ENCODE peak calls at places on chromosomes 11 and 22, in nine cellular contexts. M is ovary; D is ascending aorta; O is tibial artery; C is CD8-positive, alpha-beta T cell; L is testis; T is pancreas; U is astrocyte; J is stomach. I is an unnamed sample.

GRCh38 chr11:20112291-20113146 is 47.8 kb downstream of the DBX1 start:
- DNase-seq in M (peak), D (peak), O (peak), C (no peak), L (peak), T (peak), U (peak), J (peak), I (no peak)

GRCh38 chr22:49789289-49790141 is 38.2 kb downstream of the BRD1 start:
- DNase-seq in M (peak), D (no peak), O (no peak), C (peak), L (no peak), T (no peak), U (no peak), J (no peak), I (no peak)

GRCh38 chr11:113203332-113203731 is 111.1 kb upstream of the TTC12 start:
- DNase-seq in M (no peak), D (no peak), O (no peak), C (no peak), L (no peak), T (no peak), U (no peak), J (no peak), I (no peak)

GRCh38 chr11:134644489-134645456 is 232.7 kb upstream of the B3GAT1 start:
- DNase-seq in M (no peak), D (peak), O (peak), C (no peak), L (no peak), T (no peak), U (no peak), J (peak), I (peak)

GRCh38 chr22:35312198-35313059 is 12.7 kb downstream of the TOM1 start:
- DNase-seq in M (no peak), D (peak), O (peak), C (no peak), L (no peak), T (peak), U (peak), J (no peak), I (no peak)

GRCh38 chr11:128856241-128856640 is 10.9 kb downstream of the KCNJ1 start:
- DNase-seq in M (no peak), D (no peak), O (no peak), C (no peak), L (no peak), T (no peak), U (no peak), J (no peak), I (no peak)

GRCh38 chr11:106172389-106172991 is 95.0 kb downstream of the AASDHPPT start:
- DNase-seq in M (no peak), D (no peak), O (no peak), C (no peak), L (no peak), T (no peak), U (no peak), J (no peak), I (no peak)

GRCh38 chr11:67267188-67268035 is 1.1 kb downstream of the GRK2 start:
- DNase-seq in M (peak), D (peak), O (peak), C (peak), L (no peak), T (peak), U (no peak), J (peak), I (no peak)

GRCh38 chr11:106379265-106379664 is 301.8 kb downstream of the AASDHPPT start:
- DNase-seq in M (no peak), D (no peak), O (no peak), C (no peak), L (no peak), T (no peak), U (no peak), J (no peak), I (no peak)

GRCh38 chr11:75633409-75634011 is 35.3 kb downstream of the MAP6 start:
- DNase-seq in M (no peak), D (no peak), O (no peak), C (no peak), L (no peak), T (no peak), U (no peak), J (no peak), I (no peak)

GRCh38 chr11:67282155-67282875 is 6.8 kb upstream of the ANKRD13D start:
- DNase-seq in M (peak), D (no peak), O (peak), C (no peak), L (no peak), T (no peak), U (no peak), J (no peak), I (no peak)

GRCh38 chr11:133908827-133909226 is 47.9 kb downstream of the IGSF9B start:
- DNase-seq in M (no peak), D (no peak), O (no peak), C (no peak), L (no peak), T (no peak), U (no peak), J (no peak), I (no peak)

DNA sequence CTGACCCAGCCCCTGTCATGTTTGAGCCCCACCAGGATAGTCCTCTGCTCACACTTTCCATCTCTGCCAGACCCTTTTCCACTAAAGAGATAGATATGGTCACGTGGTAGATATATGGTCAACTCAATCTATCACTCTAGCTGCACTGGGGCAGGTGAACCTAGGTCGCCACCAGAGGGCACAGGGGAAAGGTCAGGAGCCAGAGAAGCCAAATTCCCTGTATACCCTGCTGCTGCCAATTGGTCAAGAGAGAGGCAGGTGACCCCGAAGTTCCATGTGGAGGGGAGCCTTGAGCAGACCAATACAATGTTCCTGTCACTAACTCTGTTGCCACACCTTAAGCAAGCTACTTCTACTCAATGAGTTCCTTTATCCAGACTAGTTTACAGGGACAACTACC is 101.1 kb upstream of the GALNT18 start:
- DNase-seq in M (no peak), D (no peak), O (no peak), C (no peak), L (no peak), T (no peak), U (no peak), J (no peak), I (no peak)
- TF ChIP-seq CTCF in M (no peak), D (no peak), O (no peak), C (no peak), L (no peak), T (no peak), U (no peak), J (no peak), I (no peak)

GRCh38 chr11:122785156-122785605 is 53.1 kb upstream of the CRTAM start:
- DNase-seq in M (no peak), D (no peak), O (no peak), C (no peak), L (peak), T (no peak), U (no peak), J (no peak), I (no peak)
- TF ChIP-seq CTCF in M (no peak), D (no peak), O (no peak), C (no peak), L (no peak), T (no peak), U (no peak), J (no peak), I (no peak)

DNA sequence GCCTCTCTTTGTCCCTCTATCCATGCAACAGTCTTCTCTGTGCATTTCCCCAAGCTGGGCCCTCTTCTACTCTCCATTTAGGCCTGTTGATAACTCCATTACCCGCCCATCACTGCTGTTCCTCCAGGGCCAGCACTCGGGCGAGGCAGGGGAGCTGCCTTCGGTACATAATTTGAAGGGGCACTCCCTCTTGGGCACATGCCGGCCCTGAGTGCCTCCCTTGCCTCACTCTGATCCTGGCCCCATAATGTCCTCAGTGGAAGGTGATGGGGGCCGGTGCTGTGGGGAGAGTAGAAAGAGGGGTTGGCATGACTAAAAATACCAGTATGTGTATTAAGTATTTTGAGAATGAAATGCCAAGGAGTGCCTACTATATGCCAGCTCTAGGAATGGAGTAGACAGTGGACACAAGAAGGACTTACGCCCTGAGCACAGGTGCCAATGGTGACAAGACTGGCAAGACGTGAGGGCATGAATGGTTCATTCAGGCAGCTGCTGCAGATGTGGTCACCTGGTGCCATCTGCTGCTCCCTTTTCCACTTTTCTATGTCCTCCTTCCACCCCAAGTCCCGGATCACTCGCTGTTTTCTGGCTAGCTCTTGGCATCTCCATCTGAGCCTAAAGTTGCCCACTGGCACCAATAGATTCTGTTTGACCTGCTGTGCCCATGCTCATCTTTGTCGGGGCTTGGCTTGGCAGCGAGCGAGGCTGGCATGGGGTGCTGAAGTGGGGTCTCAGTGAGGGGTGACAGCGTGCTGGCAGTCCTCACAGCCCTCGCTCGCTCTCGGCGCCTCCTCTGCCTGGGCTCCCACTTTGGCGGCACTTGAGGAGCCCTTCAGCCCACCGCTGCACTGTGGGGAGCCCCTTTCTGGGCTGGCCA is 22.6 kb downstream of the TMEM218 start:
- DNase-seq in M (no peak), D (no peak), O (no peak), C (no peak), L (no peak), T (no peak), U (no peak), J (no peak), I (peak)
- TF ChIP-seq CTCF in M (no peak), D (no peak), O (no peak), C (no peak), L (no peak), T (no peak), U (no peak), J (no peak), I (no peak)

DNA sequence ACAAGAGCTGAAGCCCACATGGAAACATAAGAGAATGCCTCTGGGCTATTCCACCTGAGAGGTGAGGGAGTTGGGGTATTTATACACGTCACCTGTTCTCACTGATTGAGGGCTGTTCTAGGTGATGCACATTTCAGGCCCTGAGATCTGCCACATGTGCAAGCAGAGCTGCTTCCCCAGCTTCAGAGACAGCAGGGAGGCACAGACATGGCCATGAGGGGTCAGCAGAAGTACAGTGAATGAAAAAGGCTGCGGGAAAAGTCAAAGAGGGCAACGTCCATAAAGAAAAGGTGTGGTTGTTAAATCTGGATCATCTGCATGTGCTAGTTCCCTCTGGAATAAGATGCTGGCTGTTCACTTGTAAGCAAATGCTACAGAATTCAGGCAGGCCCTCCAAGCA is 75.4 kb downstream of the GAB4 start:
- DNase-seq in M (no peak), D (no peak), O (no peak), C (no peak), L (no peak), T (no peak), U (no peak), J (no peak), I (no peak)
- TF ChIP-seq CTCF in M (no peak), D (no peak), O (no peak), C (no peak), L (no peak), T (no peak), U (no peak), J (no peak), I (no peak)

GRCh38 chr11:72570893-72571741 is 103.1 kb downstream of the PDE2A start:
- DNase-seq in M (no peak), D (no peak), O (peak), C (no peak), L (no peak), T (no peak), U (no peak), J (peak), I (no peak)
- TF ChIP-seq CTCF in M (no peak), D (no peak), O (no peak), C (no peak), L (no peak), T (no peak), U (no peak), J (no peak), I (no peak)

GRCh38 chr11:127017482-127017881 is 16.9 kb upstream of the KIRREL3 start:
- DNase-seq in M (no peak), D (no peak), O (no peak), C (no peak), L (no peak), T (no peak), U (peak), J (no peak), I (no peak)
- TF ChIP-seq CTCF in M (no peak), D (no peak), O (no peak), C (no peak), L (no peak), T (no peak), U (peak), J (no peak), I (peak)

DNA sequence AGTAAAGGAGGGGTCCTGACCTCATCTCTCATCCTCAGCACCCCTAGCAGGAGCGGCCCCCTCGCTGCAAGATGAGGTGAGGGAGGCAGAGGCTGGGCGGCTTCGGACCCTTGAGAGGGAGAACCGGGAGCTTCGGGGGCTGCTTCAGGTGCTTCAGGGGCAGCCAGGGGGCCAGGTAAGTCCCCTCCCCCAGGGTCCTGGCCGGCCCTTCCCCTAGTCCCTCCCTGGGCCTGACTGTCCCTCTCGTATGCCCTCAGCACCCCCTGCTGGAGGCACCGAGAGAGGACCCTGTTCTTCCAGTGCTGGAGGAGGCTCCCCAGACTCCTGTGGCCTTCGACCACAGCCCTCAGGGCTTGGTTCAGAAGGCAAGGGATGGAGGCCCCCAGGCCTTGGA is 3.7 kb downstream of the CCDC88B start:
- DNase-seq in M (no peak), D (no peak), O (no peak), C (no peak), L (no peak), T (no peak), U (no peak), J (peak), I (no peak)
- TF ChIP-seq CTCF in M (no peak), D (no peak), O (no peak), C (no peak), L (no peak), T (no peak), U (no peak), J (no peak), I (peak)

GRCh38 chr11:118263694-118264567 is at the start of gene MPZL2:
- DNase-seq in M (no peak), D (no peak), O (no peak), C (no peak), L (peak), T (peak), U (no peak), J (peak), I (no peak)
- TF ChIP-seq CTCF in M (no peak), D (no peak), O (no peak), C (no peak), L (no peak), T (no peak), U (no peak), J (no peak), I (no peak)

GRCh38 chr11:84543367-84544159 is 1083.6 kb downstream of the DLG2 start:
- DNase-seq in M (no peak), D (no peak), O (no peak), C (no peak), L (no peak), T (no peak), U (no peak), J (no peak), I (no peak)
- TF ChIP-seq CTCF in M (no peak), D (no peak), O (no peak), C (no peak), L (no peak), T (no peak), U (no peak), J (no peak), I (no peak)

DNA sequence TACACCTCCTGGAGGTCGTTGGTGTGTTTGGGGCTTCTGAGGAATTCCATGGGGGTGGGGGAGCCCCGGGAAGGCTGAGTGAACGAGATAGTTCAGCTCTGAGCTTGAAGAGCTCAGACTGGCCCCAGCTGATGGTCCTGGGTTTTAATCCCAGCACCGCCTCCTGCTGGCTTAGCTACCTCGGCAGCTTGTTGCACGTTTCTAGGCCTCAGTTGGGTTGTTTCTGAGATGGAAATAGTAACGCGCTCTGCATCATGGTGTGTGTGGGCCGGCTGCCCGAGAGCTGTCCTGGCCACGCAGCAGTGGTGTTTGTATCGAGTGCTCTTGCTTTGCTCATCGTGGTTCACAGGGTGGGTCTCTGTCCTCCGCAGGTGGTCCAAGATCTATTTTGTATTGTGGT is 37.4 kb downstream of the TPCN2 start:
- DNase-seq in M (no peak), D (no peak), O (no peak), C (no peak), L (peak), T (no peak), U (no peak), J (no peak), I (no peak)
- TF ChIP-seq CTCF in M (no peak), D (no peak), O (peak), C (no peak), L (no peak), T (no peak), U (no peak), J (no peak), I (no peak)